ENCODE peak calls at places on chromosomes 12 and 14, in eight cellular contexts. G is retina, C is left ventricle myocardium superior, S is BE2C, L is Daoy, B is NCI-H1105 treated with DMSO at 0.1 percent for 48 hours, K is COLO829, P is amygdala. T is an unnamed sample.

GRCh38 chr12:7152818-7153217 is 22.6 kb downstream of the CLSTN3 start:
- DNase-seq in G (no peak), C (no peak), S (no peak), L (no peak), B (no peak), K (no peak), P (no peak), T (no peak)

GRCh38 chr14:96264850-96265249 is 8.8 kb downstream of the BDKRB1 start:
- DNase-seq in G (no peak), C (no peak), S (no peak), L (peak), B (no peak), K (no peak), P (no peak), T (no peak)

GRCh38 chr12:111434680-111435338 is 29.1 kb downstream of the SH2B3 start:
- DNase-seq in G (no peak), C (peak), S (no peak), L (peak), B (no peak), K (no peak), P (no peak), T (no peak)

GRCh38 chr12:56299308-56299852 is 750 bp downstream of the CS start:
- DNase-seq in G (no peak), C (no peak), S (no peak), L (no peak), B (no peak), K (peak), P (no peak), T (no peak)

GRCh38 chr14:75977544-75977943 is 4.3 kb downstream of the TGFB3 start:
- DNase-seq in G (no peak), C (no peak), S (no peak), L (no peak), B (no peak), K (no peak), P (no peak), T (no peak)

GRCh38 chr12:24546661-24547060 is 402.2 kb downstream of the BCAT1 start:
- DNase-seq in G (no peak), C (no peak), S (no peak), L (no peak), B (no peak), K (no peak), P (no peak), T (no peak)

GRCh38 chr14:33567736-33568124 is 383.1 kb downstream of the EGLN3 start:
- DNase-seq in G (peak), C (no peak), S (no peak), L (peak), B (no peak), K (no peak), P (no peak), T (no peak)

GRCh38 chr12:85310025-85310424 is 30.0 kb downstream of the ALX1 start:
- DNase-seq in G (no peak), C (no peak), S (no peak), L (no peak), B (no peak), K (no peak), P (no peak), T (no peak)

GRCh38 chr12:121773011-121773777 is 20.3 kb downstream of the RHOF start:
- DNase-seq in G (peak), C (peak), S (peak), L (peak), B (peak), K (peak), P (no peak), T (no peak)

GRCh38 chr12:108190529-108190928 is 61.4 kb downstream of the WSCD2 start:
- DNase-seq in G (no peak), C (no peak), S (no peak), L (no peak), B (no peak), K (no peak), P (no peak), T (no peak)

GRCh38 chr12:50221228-50222008 is 54.2 kb upstream of the CERS5 start:
- DNase-seq in G (peak), C (no peak), S (peak), L (peak), B (peak), K (no peak), P (no peak), T (peak)

GRCh38 chr12:59067068-59067467 is 146.8 kb upstream of the LRIG3 start:
- DNase-seq in G (no peak), C (no peak), S (no peak), L (peak), B (no peak), K (peak), P (no peak), T (peak)

GRCh38 chr12:25384038-25384953 is 133.6 kb upstream of the KRAS start:
- DNase-seq in G (no peak), C (no peak), S (no peak), L (no peak), B (no peak), K (no peak), P (no peak), T (no peak)

GRCh38 chr12:80216890-80217559 is 117.7 kb downstream of the OTOGL start:
- DNase-seq in G (no peak), C (no peak), S (no peak), L (no peak), B (no peak), K (no peak), P (no peak), T (no peak)

GRCh38 chr12:106327256-106327852 is 24.8 kb downstream of the TCP11L2 start:
- DNase-seq in G (no peak), C (no peak), S (no peak), L (no peak), B (peak), K (no peak), P (no peak), T (no peak)

GRCh38 chr12:72282721-72283120 is 10.6 kb downstream of the TRHDE start:
- DNase-seq in G (peak), C (no peak), S (no peak), L (no peak), B (no peak), K (no peak), P (no peak), T (peak)

GRCh38 chr12:72673853-72674252 is 401.7 kb downstream of the TRHDE start:
- DNase-seq in G (no peak), C (no peak), S (no peak), L (no peak), B (no peak), K (no peak), P (no peak), T (no peak)

GRCh38 chr12:128798543-128799341 is 25.0 kb downstream of the SLC15A4 start:
- DNase-seq in G (no peak), C (no peak), S (no peak), L (no peak), B (no peak), K (no peak), P (no peak), T (no peak)

GRCh38 chr14:30966415-30967363 is 58.8 kb upstream of the AP4S1 start:
- DNase-seq in G (peak), C (no peak), S (no peak), L (peak), B (no peak), K (no peak), P (no peak), T (no peak)

GRCh38 chr12:120688527-120689071 is 1.6 kb downstream of the MLEC start:
- DNase-seq in G (no peak), C (no peak), S (peak), L (peak), B (no peak), K (no peak), P (no peak), T (no peak)